ENCODE peak calls at places on chromosomes 12 and 14, in nine cellular contexts. One of them, this sample, is unnamed.
A peak's percentile ranks its signal among the peaks of the same experiment; 100 is the strongest.

GRCh38 chr12:51028126-51028810 is 2.1 kb upstream of the SLC11A2 start:
- DNase-seq in transverse colon: peak; percentile 21
- DNase-seq in fibroblast of lung: peak; percentile 61
- DNase-seq in body of pancreas: no peak
- DNase-seq in A549: peak; percentile 85
- DNase-seq in thoracic aorta: no peak
- DNase-seq in heart right ventricle: no peak
- DNase-seq in Peyer's patch: peak; percentile 65
- DNase-seq in suprapubic skin: no peak
- DNase-seq in this sample: peak; percentile 29

GRCh38 chr14:72291908-72292688 is 359.9 kb downstream of the RGS6 start:
- DNase-seq in transverse colon: no peak
- DNase-seq in fibroblast of lung: peak; percentile 49
- DNase-seq in body of pancreas: peak; percentile 24
- DNase-seq in A549: peak; percentile 35
- DNase-seq in thoracic aorta: no peak
- DNase-seq in heart right ventricle: peak; percentile 29
- DNase-seq in Peyer's patch: no peak
- DNase-seq in suprapubic skin: no peak
- DNase-seq in this sample: no peak

GRCh38 chr12:110015132-110015531 is 15.9 kb downstream of the ANKRD13A start:
- DNase-seq in transverse colon: no peak
- DNase-seq in fibroblast of lung: no peak
- DNase-seq in body of pancreas: no peak
- DNase-seq in A549: no peak
- DNase-seq in thoracic aorta: no peak
- DNase-seq in heart right ventricle: no peak
- DNase-seq in Peyer's patch: no peak
- DNase-seq in suprapubic skin: no peak
- DNase-seq in this sample: no peak

GRCh38 chr12:124554429-124555029 is 12.9 kb downstream of the NCOR2 start:
- DNase-seq in transverse colon: no peak
- DNase-seq in fibroblast of lung: no peak
- DNase-seq in body of pancreas: no peak
- DNase-seq in A549: no peak
- DNase-seq in thoracic aorta: no peak
- DNase-seq in heart right ventricle: peak; percentile 48
- DNase-seq in Peyer's patch: no peak
- DNase-seq in suprapubic skin: no peak
- DNase-seq in this sample: no peak

GRCh38 chr12:51972849-51973273 is 21.4 kb downstream of the ACVR1B start:
- DNase-seq in transverse colon: peak; percentile 45
- DNase-seq in fibroblast of lung: peak; percentile 80
- DNase-seq in body of pancreas: no peak
- DNase-seq in A549: no peak
- DNase-seq in thoracic aorta: no peak
- DNase-seq in heart right ventricle: no peak
- DNase-seq in Peyer's patch: peak; percentile 80
- DNase-seq in suprapubic skin: peak; percentile 78
- DNase-seq in this sample: peak; percentile 73

GRCh38 chr12:94282675-94283074 is 134.3 kb downstream of the PLXNC1 start:
- DNase-seq in transverse colon: peak; percentile 34
- DNase-seq in fibroblast of lung: no peak
- DNase-seq in body of pancreas: no peak
- DNase-seq in A549: no peak
- DNase-seq in thoracic aorta: no peak
- DNase-seq in heart right ventricle: no peak
- DNase-seq in Peyer's patch: peak; percentile 81
- DNase-seq in suprapubic skin: no peak
- DNase-seq in this sample: no peak

GRCh38 chr12:96743606-96744005 is 163.5 kb upstream of the NEDD1 start:
- DNase-seq in transverse colon: no peak
- DNase-seq in fibroblast of lung: peak; percentile 58
- DNase-seq in body of pancreas: no peak
- DNase-seq in A549: no peak
- DNase-seq in thoracic aorta: no peak
- DNase-seq in heart right ventricle: no peak
- DNase-seq in Peyer's patch: no peak
- DNase-seq in suprapubic skin: no peak
- DNase-seq in this sample: no peak

GRCh38 chr12:30529489-30530269 is 166.0 kb downstream of the IPO8 start:
- DNase-seq in transverse colon: no peak
- DNase-seq in fibroblast of lung: no peak
- DNase-seq in body of pancreas: no peak
- DNase-seq in A549: no peak
- DNase-seq in thoracic aorta: no peak
- DNase-seq in heart right ventricle: no peak
- DNase-seq in Peyer's patch: no peak
- DNase-seq in suprapubic skin: no peak
- DNase-seq in this sample: no peak

GRCh38 chr12:53300187-53300586 is 692 bp downstream of the MYG1 start:
- DNase-seq in transverse colon: no peak
- DNase-seq in fibroblast of lung: peak; percentile 32
- DNase-seq in body of pancreas: no peak
- DNase-seq in A549: peak; percentile 35
- DNase-seq in thoracic aorta: no peak
- DNase-seq in heart right ventricle: no peak
- DNase-seq in Peyer's patch: no peak
- DNase-seq in suprapubic skin: no peak
- DNase-seq in this sample: no peak

GRCh38 chr14:51490205-51490604 is 161.5 kb upstream of the FRMD6 start:
- DNase-seq in transverse colon: no peak
- DNase-seq in fibroblast of lung: peak; percentile 18
- DNase-seq in body of pancreas: no peak
- DNase-seq in A549: peak; percentile 28
- DNase-seq in thoracic aorta: no peak
- DNase-seq in heart right ventricle: no peak
- DNase-seq in Peyer's patch: no peak
- DNase-seq in suprapubic skin: no peak
- DNase-seq in this sample: no peak

GRCh38 chr14:100078997-100079561 is 13.9 kb downstream of the EVL start:
- DNase-seq in transverse colon: peak; percentile 62
- DNase-seq in fibroblast of lung: peak; percentile 39
- DNase-seq in body of pancreas: no peak
- DNase-seq in A549: no peak
- DNase-seq in thoracic aorta: no peak
- DNase-seq in heart right ventricle: no peak
- DNase-seq in Peyer's patch: peak; percentile 88
- DNase-seq in suprapubic skin: no peak
- DNase-seq in this sample: no peak

GRCh38 chr14:100076630-100077029 is 11.4 kb downstream of the EVL start:
- DNase-seq in transverse colon: no peak
- DNase-seq in fibroblast of lung: peak; percentile 78
- DNase-seq in body of pancreas: no peak
- DNase-seq in A549: no peak
- DNase-seq in thoracic aorta: no peak
- DNase-seq in heart right ventricle: no peak
- DNase-seq in Peyer's patch: no peak
- DNase-seq in suprapubic skin: peak; percentile 85
- DNase-seq in this sample: peak; percentile 80

GRCh38 chr14:100077441-100077840 is 12.2 kb downstream of the EVL start:
- DNase-seq in transverse colon: no peak
- DNase-seq in fibroblast of lung: no peak
- DNase-seq in body of pancreas: no peak
- DNase-seq in A549: no peak
- DNase-seq in thoracic aorta: no peak
- DNase-seq in heart right ventricle: no peak
- DNase-seq in Peyer's patch: no peak
- DNase-seq in suprapubic skin: no peak
- DNase-seq in this sample: no peak

GRCh38 chr14:100079606-100080005 is 14.4 kb downstream of the EVL start:
- DNase-seq in transverse colon: no peak
- DNase-seq in fibroblast of lung: no peak
- DNase-seq in body of pancreas: no peak
- DNase-seq in A549: no peak
- DNase-seq in thoracic aorta: no peak
- DNase-seq in heart right ventricle: no peak
- DNase-seq in Peyer's patch: no peak
- DNase-seq in suprapubic skin: no peak
- DNase-seq in this sample: no peak

DNA sequence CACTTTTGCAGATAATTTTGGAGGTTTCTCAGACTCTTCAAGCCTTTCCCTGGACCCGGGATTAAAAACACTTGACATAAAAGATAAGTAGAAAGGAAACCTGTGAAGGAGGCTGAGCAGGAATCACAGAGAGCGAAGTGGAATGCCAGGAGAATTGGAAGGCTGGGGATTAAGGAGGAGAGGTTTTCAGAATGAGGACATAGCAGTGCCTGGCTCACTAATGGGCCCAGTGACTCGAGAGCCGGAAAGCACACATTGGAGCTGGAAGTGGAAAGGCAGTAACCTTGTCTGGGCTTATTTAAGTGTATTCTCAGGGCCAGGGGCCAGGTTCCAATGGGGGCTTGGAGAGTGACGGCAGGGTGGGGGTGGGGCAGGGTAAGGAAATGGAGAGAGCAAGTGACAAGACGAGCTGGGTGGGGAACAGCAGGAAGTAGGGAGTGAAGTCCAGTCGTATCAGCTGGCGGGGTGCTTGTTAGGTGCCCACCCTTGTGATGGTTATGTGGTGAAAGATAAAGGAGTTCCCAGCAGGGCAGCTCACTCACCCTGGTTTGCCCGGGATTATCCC is 13.1 kb downstream of the EVL start:
- DNase-seq in transverse colon: no peak
- DNase-seq in fibroblast of lung: no peak
- DNase-seq in body of pancreas: no peak
- DNase-seq in A549: no peak
- DNase-seq in thoracic aorta: no peak
- DNase-seq in heart right ventricle: no peak
- DNase-seq in Peyer's patch: no peak
- DNase-seq in suprapubic skin: no peak
- DNase-seq in this sample: no peak
- H3K4me3 ChIP-seq in transverse colon: no peak overlapping the region
- H3K4me3 ChIP-seq in fibroblast of lung: no peak overlapping the region
- H3K4me3 ChIP-seq in body of pancreas: no peak overlapping the region
- H3K4me3 ChIP-seq in A549: no peak overlapping the region
- H3K4me3 ChIP-seq in thoracic aorta: no peak overlapping the region
- H3K4me3 ChIP-seq in heart right ventricle: no peak overlapping the region
- H3K4me3 ChIP-seq in Peyer's patch: no peak overlapping the region
- H3K4me3 ChIP-seq in suprapubic skin: no peak overlapping the region
- H3K4me3 ChIP-seq in this sample: no peak overlapping the region

GRCh38 chr14:75303415-75303814 is 24.8 kb downstream of the FOS start:
- DNase-seq in transverse colon: peak; percentile 76
- DNase-seq in fibroblast of lung: peak; percentile 79
- DNase-seq in body of pancreas: peak; percentile 80
- DNase-seq in A549: peak; percentile 82
- DNase-seq in thoracic aorta: no peak
- DNase-seq in heart right ventricle: no peak
- DNase-seq in Peyer's patch: peak; percentile 85
- DNase-seq in suprapubic skin: peak; percentile 85
- DNase-seq in this sample: peak; percentile 69
- H3K4me1 ChIP-seq in transverse colon: no peaks in the 10 kb centered on the region
- H3K4me1 ChIP-seq in fibroblast of lung: peaks cover 2% of the 10 kb centered on the region
- H3K4me1 ChIP-seq in body of pancreas: peaks cover 4% of the 10 kb centered on the region
- H3K4me1 ChIP-seq in A549: peaks cover 39% of the 10 kb centered on the region
- H3K4me1 ChIP-seq in thoracic aorta: no peaks in the 10 kb centered on the region
- H3K4me1 ChIP-seq in heart right ventricle: peaks cover 17% of the 10 kb centered on the region
- H3K4me1 ChIP-seq in Peyer's patch: no peaks in the 10 kb centered on the region
- H3K4me1 ChIP-seq in suprapubic skin: peaks cover 37% of the 10 kb centered on the region
- H3K4me1 ChIP-seq in this sample: no peaks in the 10 kb centered on the region

GRCh38 chr14:55482936-55483605 is 42.7 kb upstream of the TBPL2 start:
- DNase-seq in transverse colon: no peak
- DNase-seq in fibroblast of lung: no peak
- DNase-seq in body of pancreas: no peak
- DNase-seq in A549: no peak
- DNase-seq in thoracic aorta: no peak
- DNase-seq in heart right ventricle: no peak
- DNase-seq in Peyer's patch: no peak
- DNase-seq in suprapubic skin: no peak
- DNase-seq in this sample: no peak
- TF ChIP-seq CTCF in transverse colon: no peak
- TF ChIP-seq CTCF in fibroblast of lung: no peak
- TF ChIP-seq CTCF in body of pancreas: no peak
- TF ChIP-seq CTCF in A549: no peak
- TF ChIP-seq CTCF in thoracic aorta: no peak
- TF ChIP-seq CTCF in heart right ventricle: no peak
- TF ChIP-seq CTCF in Peyer's patch: no peak
- TF ChIP-seq CTCF in suprapubic skin: no peak
- TF ChIP-seq CTCF in this sample: no peak

GRCh38 chr14:65479386-65479785 is 66.9 kb downstream of the FUT8 start:
- DNase-seq in transverse colon: no peak
- DNase-seq in fibroblast of lung: no peak
- DNase-seq in body of pancreas: no peak
- DNase-seq in A549: no peak
- DNase-seq in thoracic aorta: no peak
- DNase-seq in heart right ventricle: no peak
- DNase-seq in Peyer's patch: no peak
- DNase-seq in suprapubic skin: no peak
- DNase-seq in this sample: no peak

GRCh38 chr14:65478596-65478995 is 66.1 kb downstream of the FUT8 start:
- DNase-seq in transverse colon: no peak
- DNase-seq in fibroblast of lung: no peak
- DNase-seq in body of pancreas: no peak
- DNase-seq in A549: peak; percentile 10
- DNase-seq in thoracic aorta: no peak
- DNase-seq in heart right ventricle: no peak
- DNase-seq in Peyer's patch: no peak
- DNase-seq in suprapubic skin: no peak
- DNase-seq in this sample: no peak

GRCh38 chr14:65476942-65477318 is 64.4 kb downstream of the FUT8 start:
- DNase-seq in transverse colon: no peak
- DNase-seq in fibroblast of lung: no peak
- DNase-seq in body of pancreas: no peak
- DNase-seq in A549: no peak
- DNase-seq in thoracic aorta: no peak
- DNase-seq in heart right ventricle: no peak
- DNase-seq in Peyer's patch: no peak
- DNase-seq in suprapubic skin: no peak
- DNase-seq in this sample: no peak

GRCh38 chr14:65478017-65478416 is 65.5 kb downstream of the FUT8 start:
- DNase-seq in transverse colon: no peak
- DNase-seq in fibroblast of lung: no peak
- DNase-seq in body of pancreas: no peak
- DNase-seq in A549: no peak
- DNase-seq in thoracic aorta: no peak
- DNase-seq in heart right ventricle: no peak
- DNase-seq in Peyer's patch: no peak
- DNase-seq in suprapubic skin: no peak
- DNase-seq in this sample: no peak

DNA sequence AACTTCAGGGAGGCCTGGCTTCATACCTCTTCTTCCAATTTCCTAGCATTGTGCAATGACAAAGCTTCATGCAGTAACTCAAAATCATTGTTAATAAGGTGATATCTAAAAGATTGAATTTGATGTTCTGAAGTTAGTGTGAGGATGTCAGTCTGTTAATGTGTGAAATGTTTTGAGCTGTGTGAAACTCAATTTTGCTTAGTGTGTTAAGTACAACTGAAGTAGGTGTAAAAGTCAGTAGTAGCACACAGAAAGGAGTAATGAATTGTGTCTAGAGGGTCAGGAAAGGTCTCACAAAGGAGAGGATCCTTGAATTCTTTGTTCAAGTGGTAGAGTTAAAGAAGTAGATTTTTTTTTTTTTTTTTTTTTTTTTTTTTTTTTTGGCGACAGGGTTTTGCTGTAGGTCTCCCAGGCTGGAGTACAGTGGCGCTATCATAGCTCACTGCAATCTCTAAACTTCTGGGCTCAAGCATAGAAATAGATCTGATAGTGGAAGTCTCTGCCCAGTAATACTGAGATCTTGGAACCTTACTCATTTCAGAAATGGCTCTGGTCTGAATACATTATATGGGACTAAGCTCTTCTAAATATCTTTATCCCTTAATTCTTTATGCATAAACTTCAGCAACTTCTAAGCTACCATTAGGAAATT is 63.9 kb downstream of the FUT8 start:
- DNase-seq in transverse colon: no peak
- DNase-seq in fibroblast of lung: no peak
- DNase-seq in body of pancreas: no peak
- DNase-seq in A549: no peak
- DNase-seq in thoracic aorta: no peak
- DNase-seq in heart right ventricle: no peak
- DNase-seq in Peyer's patch: no peak
- DNase-seq in suprapubic skin: no peak
- DNase-seq in this sample: no peak
- H3K4me3 ChIP-seq in transverse colon: no peak overlapping the region
- H3K4me3 ChIP-seq in fibroblast of lung: no peak overlapping the region
- H3K4me3 ChIP-seq in body of pancreas: no peak overlapping the region
- H3K4me3 ChIP-seq in A549: no peak overlapping the region
- H3K4me3 ChIP-seq in thoracic aorta: no peak overlapping the region
- H3K4me3 ChIP-seq in heart right ventricle: no peak overlapping the region
- H3K4me3 ChIP-seq in Peyer's patch: no peak overlapping the region
- H3K4me3 ChIP-seq in suprapubic skin: no peak overlapping the region
- H3K4me3 ChIP-seq in this sample: no peak overlapping the region

This sample was measured in tibial artery.